ENCODE peak calls at places on chromosome 16, in six cellular contexts. K is thyroid gland, N is suprapubic skin, J is adrenal gland, M is uterus, H is mucosa of descending colon. A is an unnamed sample.

GRCh38 chr16:57720142-57720575 is 15.4 kb upstream of the KATNB1 start:
- DNase-seq in K (peak; percentile 69), H (peak; percentile 75), N (no peak), M (no peak), J (peak; percentile 65), A (peak; percentile 73)

GRCh38 chr16:10039220-10040096 is 142.8 kb downstream of the GRIN2A start:
- DNase-seq in M (no peak), N (no peak), H (no peak), J (no peak), K (peak; percentile 47), A (peak; percentile 63)

GRCh38 chr16:10871157-10871991 is 5.6 kb upstream of the CIITA start:
- DNase-seq in H (peak; percentile 79), K (peak; percentile 84), N (peak; percentile 80), J (peak; percentile 52), M (peak; percentile 50), A (peak; percentile 61)

GRCh38 chr16:49281843-49282642 is 405 bp upstream of the CBLN1 start:
- DNase-seq in J (peak; percentile 69), M (peak; percentile 26), H (peak; percentile 95), K (peak; percentile 92), N (peak; percentile 72), A (peak; percentile 91)

GRCh38 chr16:3144331-3144881 is 9.6 kb downstream of the ZNF213 start:
- DNase-seq in N (no peak), H (no peak), M (no peak), J (no peak), K (no peak), A (no peak)

GRCh38 chr16:2194166-2194834 is 2.1 kb downstream of the CASKIN1 start:
- DNase-seq in H (no peak), K (no peak), N (no peak), M (peak; percentile 74), J (peak; percentile 51), A (no peak)

GRCh38 chr16:11721781-11722467 is 20.7 kb downstream of the TXNDC11 start:
- DNase-seq in M (no peak), H (no peak), K (no peak), N (no peak), J (no peak), A (no peak)

GRCh38 chr16:84616515-84616914 is 1.4 kb downstream of the COTL1 start:
- DNase-seq in J (no peak), N (no peak), H (no peak), M (no peak), K (peak; percentile 47), A (no peak)

GRCh38 chr16:65727534-65728137 is 605.8 kb upstream of the CDH11 start:
- DNase-seq in J (no peak), H (no peak), N (no peak), M (no peak), K (no peak), A (no peak)

GRCh38 chr16:10929853-10930754 is 12.2 kb downstream of the DEXI start:
- DNase-seq in M (no peak), N (no peak), K (no peak), J (peak; percentile 76), H (no peak), A (no peak)

GRCh38 chr16:2005646-2006045 is 4.0 kb downstream of the ZNF598 start:
- DNase-seq in K (peak; percentile 28), M (no peak), N (no peak), J (no peak), H (peak; percentile 38), A (no peak)

GRCh38 chr16:87847785-87848675 is 21.3 kb downstream of the SLC7A5 start:
- DNase-seq in N (no peak), H (no peak), J (no peak), K (peak; percentile 30), M (no peak), A (no peak)

GRCh38 chr16:82034981-82035612 is at the start of gene HSD17B2:
- DNase-seq in H (peak; percentile 69), K (no peak), J (no peak), N (no peak), M (no peak), A (no peak)

GRCh38 chr16:28980929-28981328 is 3.9 kb upstream of the LAT start:
- DNase-seq in K (no peak), H (no peak), N (no peak), J (no peak), M (no peak), A (no peak)

GRCh38 chr16:71840052-71840451 is 5.7 kb upstream of the ATXN1L start:
- DNase-seq in N (no peak), H (no peak), M (no peak), K (no peak), J (no peak), A (no peak)

GRCh38 chr16:11597268-11597690 is 10.6 kb upstream of the LITAF start:
- DNase-seq in H (no peak), K (peak; percentile 54), J (peak; percentile 30), N (no peak), M (no peak), A (no peak)

GRCh38 chr16:66701061-66701460 is 4.5 kb upstream of the CMTM4 start:
- DNase-seq in N (peak; percentile 0), J (no peak), H (no peak), K (no peak), M (no peak), A (no peak)

GRCh38 chr16:79213214-79213613 is 387.3 kb downstream of the MAF start:
- DNase-seq in H (no peak), M (no peak), J (no peak), N (no peak), K (no peak), A (no peak)

GRCh38 chr16:1393613-1394176 is 20.8 kb downstream of the UNKL start:
- DNase-seq in M (no peak), N (no peak), J (no peak), K (no peak), H (no peak), A (no peak)

GRCh38 chr16:4021070-4021779 is 95.0 kb downstream of the ADCY9 start:
- DNase-seq in M (no peak), H (peak; percentile 87), J (no peak), K (peak; percentile 92), N (no peak), A (no peak)

GRCh38 chr16:2799205-2799851 is 1.1 kb downstream of the PRSS41 start:
- DNase-seq in N (peak; percentile 37), M (no peak), J (no peak), H (peak; percentile 45), K (no peak), A (no peak)

GRCh38 chr16:11149011-11149616 is 106.9 kb downstream of the SOCS1 start:
- DNase-seq in H (no peak), K (no peak), N (no peak), M (no peak), J (peak; percentile 89), A (no peak)

GRCh38 chr16:19073863-19074262 is 6.4 kb downstream of the COQ7 start:
- DNase-seq in J (no peak), N (no peak), M (no peak), H (no peak), K (no peak), A (no peak)

GRCh38 chr16:10180771-10181163 is 1.5 kb downstream of the GRIN2A start:
- DNase-seq in H (peak; percentile 35), J (no peak), K (peak; percentile 49), M (peak; percentile 29), N (no peak), A (peak; percentile 71)

GRCh38 chr16:21235199-21235585 is 1.7 kb downstream of the ANKS4B start:
- DNase-seq in N (no peak), K (no peak), H (no peak), J (no peak), M (no peak), A (no peak)

GRCh38 chr16:11396241-11397048 is 51.2 kb downstream of the RMI2 start:
- DNase-seq in N (peak; percentile 82), J (peak; percentile 82), K (peak; percentile 76), H (peak; percentile 75), M (peak; percentile 76), A (peak; percentile 91)

GRCh38 chr16:84566580-84567244 is 51.2 kb downstream of the COTL1 start:
- DNase-seq in N (no peak), K (no peak), M (no peak), J (no peak), H (no peak), A (no peak)

GRCh38 chr16:2194852-2195315 is 1.5 kb downstream of the CASKIN1 start:
- DNase-seq in H (peak; percentile 55), M (no peak), J (no peak), N (no peak), K (peak; percentile 69), A (peak; percentile 85)

GRCh38 chr16:13435873-13436474 is 484.0 kb upstream of the ERCC4 start:
- DNase-seq in M (no peak), N (no peak), J (no peak), K (no peak), H (no peak), A (peak; percentile 22)
- TF ChIP-seq CTCF in M (no peak), N (no peak), J (no peak), K (no peak), H (no peak), A (peak; percentile 22)

DNA sequence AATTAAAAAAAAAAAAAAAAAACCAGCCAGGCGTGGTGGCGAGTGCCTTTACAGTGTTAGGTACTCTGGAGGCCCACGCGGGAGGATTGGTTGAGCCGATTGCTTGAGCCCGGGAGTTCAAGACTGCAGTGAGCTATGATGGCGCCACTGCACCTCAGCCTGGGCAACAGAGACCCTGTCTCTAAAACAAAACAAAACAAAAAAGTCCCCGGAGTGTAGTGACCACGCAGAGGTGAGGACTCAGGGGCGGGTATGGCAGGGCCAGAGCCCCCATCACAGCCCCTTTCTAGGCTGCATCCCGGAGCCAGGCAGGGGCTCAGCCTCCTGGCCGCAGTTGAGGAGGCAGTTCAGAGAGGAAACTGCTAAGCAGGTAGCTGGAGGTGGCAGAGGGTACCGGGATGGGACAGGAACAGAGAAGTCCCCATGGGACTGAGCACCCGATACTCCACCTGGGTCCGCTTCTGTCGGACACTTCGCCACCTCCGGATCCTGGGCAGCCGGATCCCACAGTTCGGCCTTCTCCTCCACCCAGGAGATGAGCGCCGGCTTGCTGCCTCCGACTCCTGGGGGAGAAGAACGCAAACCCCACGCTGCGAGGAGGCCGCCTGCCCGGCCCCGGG is 800 bp downstream of the ZNF747 start:
- DNase-seq in H (no peak), K (no peak), M (no peak), N (no peak), J (peak; percentile 33), A (no peak)
- TF ChIP-seq CTCF in H (no peak), K (no peak), M (no peak), N (no peak), J (no peak), A (no peak)

GRCh38 chr16:234468-235305 is at the start of gene FAM234A:
- DNase-seq in K (peak; percentile 94), H (peak; percentile 95), N (peak; percentile 97), J (peak; percentile 95), M (peak; percentile 92), A (peak; percentile 97)
- TF ChIP-seq CTCF in K (no peak), H (no peak), N (peak; percentile 37), J (peak; percentile 50), M (no peak), A (peak; percentile 53)

GRCh38 chr16:6611535-6611934 is 721.1 kb upstream of the RBFOX1 start:
- DNase-seq in M (no peak), H (no peak), K (no peak), N (no peak), J (no peak), A (no peak)

GRCh38 chr16:6616746-6617145 is 715.9 kb upstream of the RBFOX1 start:
- DNase-seq in J (no peak), H (no peak), M (no peak), N (no peak), K (no peak), A (no peak)

DNA sequence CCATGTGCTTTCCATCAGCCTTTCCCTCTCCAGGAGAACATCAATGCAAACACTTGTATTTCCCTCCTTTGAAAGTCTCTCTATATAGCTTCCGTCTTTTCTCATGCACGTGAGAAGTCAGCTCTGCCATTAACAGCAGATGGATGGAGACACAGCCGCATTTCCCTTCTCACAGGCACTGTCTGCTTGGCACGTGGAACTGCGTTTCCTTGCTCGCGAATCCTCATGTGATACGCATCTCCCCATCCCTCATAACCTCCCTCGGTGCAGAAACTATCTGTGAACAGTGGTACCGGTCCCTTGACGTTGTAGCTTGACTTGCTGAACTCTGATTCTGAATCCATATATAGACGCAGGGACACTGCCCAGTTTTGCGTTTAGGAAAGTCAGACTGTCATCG is 717.0 kb upstream of the RBFOX1 start:
- DNase-seq in K (no peak), M (no peak), H (no peak), J (no peak), N (no peak), A (no peak)
- TF ChIP-seq CTCF in K (no peak), M (no peak), H (no peak), J (no peak), N (no peak), A (no peak)

A was measured in GM13976.